ENCODE peak calls at places on chromosomes 13 and 19, in five cellular contexts. A is hepatocyte, H is esophagus squamous epithelium, M is gastrocnemius medialis, Y is small intestine. Q is an unnamed sample.

GRCh38 chr13:31044658-31045620 is 112.5 kb downstream of the TEX26 start:
- DNase-seq in A (no peak), H (no peak), M (no peak), Y (peak; percentile 92), Q (no peak)

GRCh38 chr19:52114691-52115090 is 19.1 kb upstream of the ZNF841 start:
- DNase-seq in A (no peak), H (no peak), M (no peak), Y (no peak), Q (no peak)

GRCh38 chr13:75514080-75515040 is 23.3 kb downstream of the COMMD6 start:
- DNase-seq in A (no peak), H (no peak), M (no peak), Y (no peak), Q (no peak)

GRCh38 chr19:16579381-16579780 is 7.2 kb upstream of the SLC35E1 start:
- DNase-seq in A (no peak), H (no peak), M (no peak), Y (no peak), Q (no peak)

GRCh38 chr13:59946924-59947323 is 216.8 kb downstream of the DIAPH3 start:
- DNase-seq in A (no peak), H (no peak), M (no peak), Y (no peak), Q (no peak)

GRCh38 chr19:45469835-45470146 is 2.0 kb downstream of the FOSB start:
- DNase-seq in A (no peak), H (no peak), M (no peak), Y (no peak), Q (peak; percentile 93)

GRCh38 chr13:99605417-99606321 is 104.4 kb downstream of the TM9SF2 start:
- DNase-seq in A (peak; percentile 73), H (no peak), M (peak; percentile 20), Y (peak; percentile 92), Q (peak; percentile 75)

GRCh38 chr19:12720851-12721655 is 2.7 kb downstream of the TNPO2 start:
- DNase-seq in A (peak; percentile 49), H (no peak), M (no peak), Y (peak; percentile 9), Q (peak; percentile 34)

GRCh38 chr13:39531646-39532045 is 71.3 kb downstream of the LHFPL6 start:
- DNase-seq in A (no peak), H (no peak), M (no peak), Y (no peak), Q (no peak)

GRCh38 chr19:40466219-40467006 is at the start of gene SPTBN4:
- DNase-seq in A (peak; percentile 12), H (no peak), M (no peak), Y (no peak), Q (peak; percentile 30)

GRCh38 chr13:70568571-70568970 is 460.3 kb upstream of the KLHL1 start:
- DNase-seq in A (peak; percentile 61), H (no peak), M (no peak), Y (peak; percentile 42), Q (no peak)

GRCh38 chr19:13082192-13083007 is 20.3 kb downstream of the LYL1 start:
- DNase-seq in A (peak; percentile 67), H (no peak), M (no peak), Y (no peak), Q (no peak)

GRCh38 chr13:37617162-37617561 is 18.6 kb upstream of the POSTN start:
- DNase-seq in A (peak; percentile 6), H (no peak), M (no peak), Y (no peak), Q (no peak)

GRCh38 chr19:2693492-2693891 is 9.0 kb downstream of the GNG7 start:
- DNase-seq in A (no peak), H (no peak), M (no peak), Y (no peak), Q (no peak)

GRCh38 chr13:58884810-58885209 is 1253.3 kb downstream of the PCDH17 start:
- DNase-seq in A (no peak), H (no peak), M (no peak), Y (no peak), Q (no peak)

GRCh38 chr13:113969973-113970611 is 3.8 kb downstream of the C13orf46 start:
- DNase-seq in A (no peak), H (no peak), M (no peak), Y (peak; percentile 74), Q (peak; percentile 76)

GRCh38 chr13:93345061-93345460 is 118.5 kb downstream of the GPC6 start:
- DNase-seq in A (no peak), H (no peak), M (no peak), Y (no peak), Q (no peak)

GRCh38 chr19:48780684-48781391 is 25.5 kb downstream of the FGF21 start:
- DNase-seq in A (peak; percentile 60), H (no peak), M (no peak), Y (peak; percentile 80), Q (no peak)

GRCh38 chr13:102904408-102904862 is 58.6 kb downstream of the ERCC5 start:
- DNase-seq in A (no peak), H (no peak), M (no peak), Y (no peak), Q (no peak)

GRCh38 chr13:48533986-48534600 is 1.2 kb upstream of the RCBTB2 start:
- DNase-seq in A (no peak), H (no peak), M (no peak), Y (no peak), Q (no peak)

GRCh38 chr13:80452279-80452678 is 111.4 kb upstream of the SPRY2 start:
- DNase-seq in A (no peak), H (no peak), M (no peak), Y (no peak), Q (no peak)

GRCh38 chr19:30593358-30593757 is 221.2 kb downstream of the ZNF536 start:
- DNase-seq in A (no peak), H (no peak), M (no peak), Y (no peak), Q (peak; percentile 10)

GRCh38 chr13:103236213-103236612 is 170.0 kb upstream of the SLC10A2 start:
- DNase-seq in A (no peak), H (no peak), M (no peak), Y (no peak), Q (no peak)

GRCh38 chr19:46493236-46494114 is 2.2 kb downstream of the PNMA8B start:
- DNase-seq in A (no peak), H (no peak), M (no peak), Y (no peak), Q (peak; percentile 21)

GRCh38 chr13:102286326-102286725 is 115.5 kb downstream of the FGF14 start:
- DNase-seq in A (peak; percentile 15), H (no peak), M (no peak), Y (no peak), Q (no peak)

GRCh38 chr13:29954082-29955043 is 103.9 kb upstream of the UBL3 start:
- DNase-seq in A (no peak), H (no peak), M (no peak), Y (peak; percentile 87), Q (no peak)

GRCh38 chr13:113796211-113796875 is 37.3 kb downstream of the TMEM255B start:
- DNase-seq in A (no peak), H (no peak), M (no peak), Y (no peak), Q (no peak)

GRCh38 chr19:3516675-3517207 is 10.6 kb downstream of the FZR1 start:
- DNase-seq in A (no peak), H (no peak), M (peak; percentile 16), Y (peak; percentile 72), Q (peak; percentile 58)

GRCh38 chr13:23921451-23921888 is 24.2 kb upstream of the C1QTNF9B start:
- DNase-seq in A (peak; percentile 72), H (no peak), M (no peak), Y (peak; percentile 52), Q (no peak)

GRCh38 chr13:49407936-49408335 is 35.9 kb downstream of the CAB39L start:
- DNase-seq in A (no peak), H (no peak), M (no peak), Y (no peak), Q (no peak)

GRCh38 chr19:32876236-32876918 is 6.8 kb upstream of the SLC7A9 start:
- DNase-seq in A (no peak), H (no peak), M (no peak), Y (peak; percentile 66), Q (no peak)

GRCh38 chr13:23460309-23460708 is 26.8 kb upstream of the SACS start:
- DNase-seq in A (no peak), H (no peak), M (no peak), Y (no peak), Q (no peak)

GRCh38 chr13:45492538-45492937 is 27.8 kb downstream of the COG3 start:
- DNase-seq in A (no peak), H (no peak), M (no peak), Y (no peak), Q (no peak)

GRCh38 chr19:11164879-11165406 is 9.4 kb upstream of the SPC24 start:
- DNase-seq in A (peak; percentile 74), H (no peak), M (peak; percentile 44), Y (no peak), Q (peak; percentile 70)

GRCh38 chr19:5957132-5957531 is 20.8 kb downstream of the RANBP3 start:
- DNase-seq in A (peak; percentile 53), H (no peak), M (no peak), Y (peak; percentile 62), Q (no peak)
- H3K4me1 ChIP-seq in A (peaks cover 95% of the 10 kb centered on the region), H (peaks cover 57% of the 10 kb centered on the region), M (peaks cover 72% of the 10 kb centered on the region), Y (peaks cover 4% of the 10 kb centered on the region), Q (peaks cover 64% of the 10 kb centered on the region)

DNA sequence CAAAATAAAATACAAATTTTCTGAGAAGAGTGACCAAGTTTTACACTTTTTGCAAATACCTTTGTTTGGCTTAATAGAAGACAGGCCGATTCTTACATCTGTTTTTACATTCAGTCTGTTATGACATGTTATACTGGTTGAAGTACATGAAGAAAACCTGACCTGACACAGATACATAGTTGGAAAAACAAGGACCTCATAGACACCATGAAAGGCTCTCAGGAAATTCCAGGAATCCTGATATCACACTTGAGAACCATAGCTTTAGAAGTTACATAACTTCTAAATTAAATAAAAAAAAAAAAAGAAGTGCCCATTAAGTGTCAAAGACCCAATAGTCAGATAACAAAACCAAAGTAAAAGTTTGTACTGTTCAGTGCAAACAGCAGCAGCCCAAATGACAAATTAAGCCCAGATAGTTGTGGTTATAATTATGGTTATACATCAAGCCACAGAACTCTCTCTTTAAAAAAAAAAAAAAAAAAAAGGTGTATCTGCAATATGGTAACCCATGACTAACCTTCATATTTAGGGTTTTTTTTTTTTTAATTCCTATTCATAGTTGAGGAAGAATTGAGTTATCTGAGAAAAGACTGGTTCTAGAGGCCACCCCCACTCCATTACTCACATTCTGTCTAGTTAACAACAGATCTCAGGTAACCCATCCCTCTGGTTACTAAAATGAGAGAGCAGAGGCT is 19.8 kb downstream of the RBM26 start:
- DNase-seq in A (no peak), H (no peak), M (no peak), Y (no peak), Q (no peak)
- H3K4me1 ChIP-seq in A (no peaks in the 10 kb centered on the region), H (peaks cover 10% of the 10 kb centered on the region), M (peaks cover 56% of the 10 kb centered on the region), Y (peaks cover 3% of the 10 kb centered on the region), Q (peaks cover 7% of the 10 kb centered on the region)

GRCh38 chr13:98489446-98490194 is 87.3 kb downstream of the STK24 start:
- DNase-seq in A (no peak), H (no peak), M (no peak), Y (peak; percentile 20), Q (no peak)
- H3K4me1 ChIP-seq in A (peaks cover 32% of the 10 kb centered on the region), H (peaks cover 55% of the 10 kb centered on the region), M (peaks cover 53% of the 10 kb centered on the region), Y (peaks cover 13% of the 10 kb centered on the region), Q (peaks cover 42% of the 10 kb centered on the region)

GRCh38 chr19:47716270-47716937 is 3.2 kb downstream of the EHD2 start:
- DNase-seq in A (no peak), H (no peak), M (no peak), Y (no peak), Q (no peak)

GRCh38 chr19:47720669-47721068 is 7.4 kb downstream of the EHD2 start:
- DNase-seq in A (no peak), H (no peak), M (no peak), Y (no peak), Q (no peak)

GRCh38 chr19:47714339-47714738 is 1.1 kb downstream of the EHD2 start:
- DNase-seq in A (no peak), H (no peak), M (no peak), Y (no peak), Q (no peak)

GRCh38 chr19:47723573-47723923 is 10.3 kb downstream of the EHD2 start:
- DNase-seq in A (peak; percentile 79), H (no peak), M (no peak), Y (peak; percentile 40), Q (peak; percentile 59)

GRCh38 chr19:47719047-47719885 is 6.0 kb downstream of the EHD2 start:
- DNase-seq in A (peak; percentile 93), H (no peak), M (peak; percentile 64), Y (no peak), Q (peak; percentile 80)
- H3K4me1 ChIP-seq in A (peaks cover 33% of the 10 kb centered on the region), H (peaks cover 82% of the 10 kb centered on the region), M (peaks cover 15% of the 10 kb centered on the region), Y (no peaks in the 10 kb centered on the region), Q (peaks cover 31% of the 10 kb centered on the region)

Q was measured in transverse colon.